ENCODE peak calls at places on chromosome 1, in seven cellular contexts. I is tibial nerve, O is ovary, C is stomach, V is IMR-90, A is Peyer's patch, D is transverse colon. W is an unnamed sample.
A peak's percentile ranks its signal among the peaks of the same experiment; 100 is the strongest.

GRCh38 chr1:2352341-2353214 is 38.8 kb downstream of the MORN1 start:
- DNase-seq in I (no peak), O (no peak), C (peak; percentile 57), V (no peak), A (no peak), D (no peak), W (no peak)

GRCh38 chr1:21293537-21294265 is 3.4 kb upstream of the ECE1 start:
- DNase-seq in I (no peak), O (no peak), C (no peak), V (no peak), A (no peak), D (no peak), W (no peak)

GRCh38 chr1:209755926-209756607 is at the start of gene TRAF3IP3:
- DNase-seq in I (no peak), O (no peak), C (peak; percentile 52), V (no peak), A (no peak), D (peak; percentile 71), W (no peak)

GRCh38 chr1:68959631-68960030 is 462.7 kb upstream of the DEPDC1 start:
- DNase-seq in I (no peak), O (no peak), C (no peak), V (no peak), A (no peak), D (no peak), W (no peak)

GRCh38 chr1:222814536-222815366 is at the start of gene DISP1:
- DNase-seq in I (peak; percentile 52), O (peak; percentile 87), C (peak; percentile 89), V (peak; percentile 74), A (peak; percentile 91), D (peak; percentile 86), W (peak; percentile 88)

GRCh38 chr1:22788298-22788697 is 77.7 kb downstream of the EPHB2 start:
- DNase-seq in I (no peak), O (no peak), C (no peak), V (no peak), A (peak; percentile 58), D (no peak), W (no peak)

GRCh38 chr1:160401487-160401805 is 1.1 kb downstream of the VANGL2 start:
- DNase-seq in I (no peak), O (no peak), C (no peak), V (no peak), A (no peak), D (no peak), W (no peak)

GRCh38 chr1:234564035-234565029 is 45.6 kb downstream of the IRF2BP2 start:
- DNase-seq in I (no peak), O (no peak), C (no peak), V (peak; percentile 88), A (no peak), D (no peak), W (no peak)

GRCh38 chr1:7432102-7432895 is 338.8 kb upstream of the VAMP3 start:
- DNase-seq in I (no peak), O (no peak), C (no peak), V (no peak), A (no peak), D (no peak), W (no peak)

GRCh38 chr1:9356021-9356420 is 63.3 kb downstream of the SPSB1 start:
- DNase-seq in I (no peak), O (no peak), C (no peak), V (no peak), A (no peak), D (no peak), W (no peak)

GRCh38 chr1:24745711-24746582 is 700 bp downstream of the CLIC4 start:
- DNase-seq in I (peak; percentile 84), O (peak; percentile 62), C (peak; percentile 62), V (peak; percentile 66), A (no peak), D (peak; percentile 52), W (peak; percentile 61)

GRCh38 chr1:86965012-86965826 is 50.8 kb downstream of the HS2ST1 start:
- DNase-seq in I (peak; percentile 50), O (no peak), C (no peak), V (peak; percentile 54), A (no peak), D (no peak), W (peak; percentile 20)

GRCh38 chr1:101592861-101593260 is 356.0 kb downstream of the S1PR1 start:
- DNase-seq in I (no peak), O (no peak), C (no peak), V (peak; percentile 1), A (no peak), D (no peak), W (no peak)

GRCh38 chr1:246608616-246609376 is 42.5 kb downstream of the CNST start:
- DNase-seq in I (peak; percentile 55), O (no peak), C (peak; percentile 93), V (peak; percentile 97), A (peak; percentile 74), D (peak; percentile 76), W (peak; percentile 75)

GRCh38 chr1:215476541-215476940 is 90.6 kb upstream of the KCTD3 start:
- DNase-seq in I (no peak), O (no peak), C (no peak), V (peak; percentile 54), A (no peak), D (no peak), W (no peak)

GRCh38 chr1:92960395-92961130 is 699 bp downstream of the DIPK1A start:
- DNase-seq in I (peak; percentile 66), O (peak; percentile 39), C (peak; percentile 68), V (peak; percentile 82), A (peak; percentile 60), D (peak; percentile 74), W (peak; percentile 71)

GRCh38 chr1:13593511-13594131 is 10.0 kb downstream of the PDPN start:
- DNase-seq in I (peak; percentile 71), O (peak; percentile 49), C (peak; percentile 31), V (peak; percentile 36), A (no peak), D (peak; percentile 26), W (no peak)

GRCh38 chr1:117059678-117060440 is at the start of gene TTF2:
- DNase-seq in I (peak; percentile 95), O (peak; percentile 88), C (peak; percentile 93), V (peak; percentile 98), A (peak; percentile 94), D (peak; percentile 95), W (peak; percentile 95)

GRCh38 chr1:117060441-117061317 is 553 bp downstream of the TTF2 start:
- DNase-seq in I (no peak), O (no peak), C (no peak), V (peak; percentile 34), A (no peak), D (peak; percentile 34), W (peak; percentile 45)

GRCh38 chr1:117058810-117059209 is 1.3 kb upstream of the TTF2 start:
- DNase-seq in I (no peak), O (no peak), C (no peak), V (no peak), A (no peak), D (no peak), W (no peak)

GRCh38 chr1:117061986-117062415 is 1.9 kb downstream of the TTF2 start:
- DNase-seq in I (no peak), O (no peak), C (no peak), V (peak; percentile 88), A (no peak), D (no peak), W (no peak)

DNA sequence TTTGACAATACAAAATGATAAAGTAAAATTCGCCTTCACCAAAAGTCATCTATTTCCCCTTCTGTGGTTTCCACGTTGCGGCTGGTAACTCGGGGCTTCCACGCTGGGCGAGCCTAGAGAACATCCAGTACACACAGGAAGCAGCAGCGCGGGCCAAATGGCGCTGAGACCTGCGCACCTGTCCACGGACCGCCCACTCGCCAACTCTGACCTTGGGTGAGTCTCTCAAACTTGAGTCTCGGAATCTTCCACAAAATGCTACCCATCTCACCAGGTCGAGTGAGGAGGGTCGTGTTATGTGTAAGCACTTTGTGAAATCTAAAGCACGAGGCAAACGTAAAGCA is 820 bp upstream of the TTF2 start:
- DNase-seq in I (peak; percentile 7), O (peak; percentile 41), C (peak; percentile 76), V (no peak), A (peak; percentile 83), D (peak; percentile 78), W (peak; percentile 82)
- TF ChIP-seq POLR2A in I (no peak), O (no peak), C (no peak), V (no peak), A (no peak), D (no peak), W (no peak)

DNA sequence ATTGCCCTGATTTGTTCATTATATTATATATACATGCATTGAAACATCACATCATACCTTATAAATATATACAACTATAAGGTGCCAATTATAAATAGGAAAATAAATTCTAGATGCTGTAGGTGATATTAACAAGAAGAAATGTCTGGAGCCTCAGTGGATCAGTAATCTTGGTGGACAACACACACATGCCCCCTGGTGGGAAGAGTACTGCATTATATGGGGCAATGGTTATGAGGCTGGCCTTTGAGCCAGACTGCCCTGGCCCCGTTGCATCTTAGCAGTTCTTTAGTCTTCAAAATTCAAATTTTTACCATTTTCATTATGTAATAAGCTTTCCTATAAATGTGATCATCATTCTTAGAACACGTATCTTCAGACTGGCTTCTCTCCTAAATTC is 335.0 kb upstream of the GREM2 start:
- DNase-seq in I (peak; percentile 47), O (no peak), C (no peak), V (peak; percentile 54), A (no peak), D (peak; percentile 40), W (no peak)
- TF ChIP-seq CTCF in I (peak; percentile 40), O (no peak), C (peak; percentile 23), V (peak; percentile 75), A (peak; percentile 44), D (peak; percentile 64), W (no peak)

DNA sequence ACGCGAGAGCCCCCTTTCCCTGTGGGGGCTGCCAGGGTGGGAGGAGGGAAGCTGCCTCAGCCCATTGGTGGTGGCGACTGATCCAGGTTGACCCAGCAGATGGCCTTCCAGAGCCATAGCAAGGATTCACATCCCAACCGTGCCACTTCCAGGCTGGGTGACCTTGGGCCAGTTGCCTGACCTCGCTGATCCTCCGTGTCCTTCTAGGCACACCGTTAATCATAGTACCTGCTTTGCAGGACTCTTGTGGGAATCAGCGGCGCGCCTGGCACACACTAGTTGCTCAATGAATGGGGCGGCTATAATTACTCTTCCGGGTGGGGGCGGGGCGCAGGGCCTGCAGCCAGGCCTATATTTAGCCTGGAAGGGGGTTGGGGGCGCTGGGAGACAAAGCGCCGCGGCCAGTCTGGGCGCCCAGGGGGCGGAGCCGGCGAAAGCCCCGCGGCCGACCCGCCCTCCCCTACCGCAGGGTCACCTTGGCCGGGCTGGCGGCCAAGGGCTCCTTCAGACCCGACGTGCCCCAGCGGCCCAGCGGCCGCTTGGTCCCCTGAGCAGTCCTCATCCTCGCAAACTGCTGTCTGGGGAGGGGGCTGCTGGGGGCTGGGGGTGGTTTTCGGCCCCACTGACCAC is 5.1 kb downstream of the HSPB7 start:
- DNase-seq in I (peak; percentile 30), O (peak; percentile 86), C (peak; percentile 88), V (peak; percentile 38), A (peak; percentile 63), D (peak; percentile 66), W (peak; percentile 95)
- TF ChIP-seq POLR2A in I (no peak), O (no peak), C (no peak), V (no peak), A (no peak), D (peak; percentile 11), W (no peak)

DNA sequence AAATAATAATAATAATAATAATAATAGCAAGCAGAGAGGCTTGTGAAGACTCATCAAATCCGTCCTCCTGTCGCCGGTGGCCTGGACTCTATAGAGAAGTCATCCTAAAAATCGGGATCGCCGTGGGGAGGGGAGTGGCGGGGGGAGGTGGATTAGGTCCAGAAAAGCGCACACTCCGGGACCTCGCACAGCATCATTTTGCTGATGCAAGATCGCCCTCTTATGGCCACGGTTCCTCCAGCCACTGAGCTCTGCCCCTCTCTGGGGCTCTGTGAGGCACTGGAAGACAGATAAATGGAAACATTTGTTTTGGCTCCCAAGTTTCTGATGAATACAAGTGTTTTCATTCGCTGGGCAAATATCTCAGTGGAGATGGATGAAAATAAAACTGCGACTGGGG is 612.0 kb downstream of the MATN1 start:
- DNase-seq in I (peak; percentile 27), O (peak; percentile 68), C (peak; percentile 27), V (peak; percentile 41), A (peak; percentile 55), D (peak; percentile 51), W (peak; percentile 29)
- TF ChIP-seq CTCF in I (peak; percentile 20), O (peak; percentile 25), C (peak; percentile 21), V (peak; percentile 72), A (peak; percentile 47), D (peak; percentile 55), W (no peak)

W was measured in thyroid gland.